ENCODE peak calls at places on chromosomes 4 and X, in eight cellular contexts. L, C, R, M, X, N, S and J are unnamed samples.

GRCh38 chrX:103613362-103613761 is 5.6 kb downstream of the TCEAL3 start:
- DNase-seq in L (no peak), C (no peak), R (no peak), M (no peak), X (no peak), N (no peak), S (no peak), J (no peak)

GRCh38 chrX:40933132-40934078 is 151.8 kb upstream of the USP9X start:
- DNase-seq in L (no peak), C (peak; percentile 61), R (no peak), M (peak; percentile 40), X (peak; percentile 31), N (peak; percentile 68), S (no peak), J (peak; percentile 27)

GRCh38 chrX:7261672-7262332 is 113.8 kb upstream of the PUDP start:
- DNase-seq in L (no peak), C (no peak), R (no peak), M (no peak), X (no peak), N (no peak), S (peak; percentile 76), J (no peak)

GRCh38 chr4:163540977-163541376 is 46.5 kb downstream of the TMA16 start:
- DNase-seq in L (peak; percentile 62), C (peak; percentile 86), R (no peak), M (no peak), X (no peak), N (peak; percentile 89), S (no peak), J (no peak)

GRCh38 chr4:113809313-113809712 is 47.8 kb upstream of the CAMK2D start:
- DNase-seq in L (peak; percentile 80), C (no peak), R (no peak), M (no peak), X (no peak), N (no peak), S (no peak), J (no peak)

GRCh38 chrX:2243913-2244460 is 256.8 kb downstream of the DHRSX start:
- DNase-seq in L (no peak), C (peak; percentile 12), R (no peak), M (no peak), X (peak; percentile 28), N (no peak), S (no peak), J (no peak)

GRCh38 chr4:38084984-38085383 is 124.8 kb downstream of the PTTG2 start:
- DNase-seq in L (no peak), C (peak; percentile 48), R (no peak), M (no peak), X (no peak), N (no peak), S (no peak), J (no peak)

GRCh38 chr4:7218686-7219085 is 26.3 kb downstream of the SORCS2 start:
- DNase-seq in L (no peak), C (no peak), R (no peak), M (no peak), X (no peak), N (no peak), S (no peak), J (no peak)

GRCh38 chr4:48944659-48945290 is 38.2 kb upstream of the OCIAD2 start:
- DNase-seq in L (peak; percentile 73), C (no peak), R (peak; percentile 10), M (peak; percentile 80), X (no peak), N (no peak), S (no peak), J (no peak)